ENCODE peak calls at places on chromosomes 5 and 9, in four cellular contexts. K is kidney tubule cell, O is RCC 7860, L is NCI-H526. D is an unnamed sample.

GRCh38 chr5:38672059-38672791 is 115.8 kb upstream of the LIFR start:
- DNase-seq in K (no peak), O (no peak), L (no peak), D (peak)

GRCh38 chr9:35859310-35859994 is 10.7 kb downstream of the OR13J1 start:
- DNase-seq in K (peak), L (no peak), O (no peak), D (no peak)

GRCh38 chr9:125189011-125189360 is 617 bp downstream of the PPP6C start:
- DNase-seq in O (no peak), K (no peak), L (no peak), D (no peak)

GRCh38 chr5:172420215-172420934 is 34.0 kb downstream of the SH3PXD2B start:
- DNase-seq in O (peak), L (peak), K (peak), D (peak)

GRCh38 chr9:126483468-126484056 is 130.2 kb upstream of the LMX1B start:
- DNase-seq in K (no peak), O (no peak), L (no peak), D (no peak)

GRCh38 chr9:92807757-92808725 is 43.4 kb upstream of the BICD2 start:
- DNase-seq in O (no peak), L (no peak), K (no peak), D (no peak)

GRCh38 chr5:124932791-124933600 is 186.6 kb upstream of the ZNF608 start:
- DNase-seq in O (peak), L (no peak), K (peak), D (no peak)

GRCh38 chr9:36922548-36922947 is 111.5 kb downstream of the PAX5 start:
- DNase-seq in K (peak), L (no peak), O (peak), D (no peak)

GRCh38 chr5:10323588-10324488 is 16.1 kb upstream of the CMBL start:
- DNase-seq in L (no peak), O (no peak), K (peak), D (no peak)

GRCh38 chr9:15942806-15943424 is 390.1 kb downstream of the CCDC171 start:
- DNase-seq in L (no peak), K (no peak), O (no peak), D (no peak)

GRCh38 chr5:32225445-32225844 is 51.3 kb upstream of the GOLPH3 start:
- DNase-seq in K (peak), L (no peak), O (no peak), D (no peak)

GRCh38 chr5:134758176-134758503 is 439 bp upstream of the DDX46 start:
- DNase-seq in L (no peak), K (no peak), O (no peak), D (no peak)

GRCh38 chr5:159965031-159965837 is 43.7 kb upstream of the TTC1 start:
- DNase-seq in L (peak), K (peak), O (peak), D (no peak)

GRCh38 chr9:112097712-112098688 is 77.1 kb downstream of the SUSD1 start:
- DNase-seq in O (peak), K (peak), L (peak), D (peak)

GRCh38 chr9:96317335-96317980 is 15.5 kb upstream of the HSD17B3 start:
- DNase-seq in L (peak), O (peak), K (peak), D (peak)

GRCh38 chr9:95516736-95517558 is at the start of gene PTCH1:
- DNase-seq in K (peak), O (no peak), L (no peak), D (no peak)

D was measured in AG04450.